ENCODE peak calls at places on chromosomes 16 and 17, in five cellular contexts. K is HFF-Myc, F is lung, V is NB4, X is foreskin fibroblast. I is an unnamed sample.
A peak's percentile ranks its signal among the peaks of the same experiment; 100 is the strongest.

GRCh38 chr16:49951568-49952195 is 73.3 kb upstream of the CNEP1R1 start:
- DNase-seq in V (peak; percentile 86), X (no peak), K (no peak), F (no peak), I (no peak)

GRCh38 chr17:19753661-19754463 is 5.8 kb upstream of the ALDH3A1 start:
- DNase-seq in V (no peak), F (no peak), X (no peak), K (no peak), I (no peak)

GRCh38 chr16:76222087-76222486 is 55.1 kb upstream of the CNTNAP4 start:
- DNase-seq in V (no peak), F (no peak), X (no peak), K (no peak), I (no peak)

GRCh38 chr16:17515421-17516210 is 44.9 kb upstream of the XYLT1 start:
- DNase-seq in F (no peak), X (peak; percentile 79), K (peak; percentile 30), V (no peak), I (peak; percentile 59)

GRCh38 chr17:33520404-33521032 is 227.4 kb upstream of the ASIC2 start:
- DNase-seq in F (no peak), X (no peak), V (peak; percentile 57), K (peak; percentile 0), I (peak; percentile 36)

GRCh38 chr16:23298290-23298689 is 3.8 kb upstream of the SCNN1B start:
- DNase-seq in V (no peak), F (no peak), K (no peak), X (no peak), I (no peak)

GRCh38 chr17:74862919-74863318 is 3.2 kb upstream of the GRIN2C start:
- DNase-seq in F (no peak), K (no peak), X (no peak), V (no peak), I (no peak)

GRCh38 chr16:55372792-55373488 is 48.9 kb downstream of the IRX6 start:
- DNase-seq in K (no peak), V (no peak), X (no peak), F (no peak), I (no peak)

GRCh38 chr16:54744998-54745397 is 185.7 kb upstream of the IRX5 start:
- DNase-seq in F (no peak), V (no peak), X (no peak), K (no peak), I (no peak)

GRCh38 chr16:87951550-87952538 is 610 bp downstream of the BANP start:
- DNase-seq in X (no peak), K (no peak), F (no peak), V (peak; percentile 58), I (no peak)

GRCh38 chr17:3512512-3513171 is 36.8 kb downstream of the ASPA start:
- DNase-seq in F (no peak), X (peak; percentile 59), K (no peak), V (no peak), I (peak; percentile 55)

GRCh38 chr17:73650147-73650546 is 5.9 kb upstream of the SDK2 start:
- DNase-seq in K (no peak), F (peak; percentile 10), V (peak; percentile 24), X (no peak), I (no peak)

GRCh38 chr17:55769625-55770000 is 18.8 kb downstream of the PCTP start:
- DNase-seq in F (no peak), V (peak; percentile 42), X (peak; percentile 93), K (no peak), I (peak; percentile 90)

GRCh38 chr17:7932949-7933348 is 943 bp downstream of the CNTROB start:
- DNase-seq in F (peak; percentile 53), V (peak; percentile 82), X (peak; percentile 78), K (peak; percentile 32), I (peak; percentile 69)

GRCh38 chr16:6827272-6827671 is 505.4 kb upstream of the RBFOX1 start:
- DNase-seq in X (no peak), V (no peak), K (no peak), F (no peak), I (no peak)

GRCh38 chr17:10117581-10118001 is 80.8 kb downstream of the GAS7 start:
- DNase-seq in X (no peak), V (peak; percentile 97), F (no peak), K (no peak), I (peak; percentile 49)

GRCh38 chr17:41728056-41728455 is 6.4 kb downstream of the HAP1 start:
- DNase-seq in K (no peak), X (no peak), V (peak; percentile 45), F (no peak), I (no peak)

DNA sequence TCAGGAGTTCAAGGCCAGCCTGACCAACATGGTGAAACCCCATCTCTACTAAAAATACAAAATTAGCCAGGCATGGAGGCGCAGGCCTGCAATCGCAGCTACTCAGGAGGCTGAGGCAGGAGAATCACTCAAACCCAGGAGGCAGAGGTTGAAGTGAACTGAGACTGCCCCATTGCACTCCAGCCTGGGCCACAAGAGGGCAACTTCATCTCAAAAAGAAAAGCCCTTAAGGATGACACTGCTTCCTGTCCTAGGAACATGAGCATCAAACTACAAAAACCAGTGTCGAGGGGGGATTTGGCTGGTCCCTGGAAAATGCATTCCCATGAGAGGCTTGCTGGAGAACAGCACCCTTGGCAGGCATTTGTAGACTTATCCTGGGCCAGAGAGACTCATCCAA is 449.5 kb upstream of the PSMD7 start:
- DNase-seq in X (no peak), F (no peak), V (no peak), K (no peak), I (no peak)
- TF ChIP-seq CTCF in X (no peak), F (no peak), V (peak; percentile 9), K (no peak), I (no peak)

GRCh38 chr17:40566027-40566426 is 755 bp upstream of the CCR7 start:
- DNase-seq in K (no peak), V (no peak), X (no peak), F (no peak), I (no peak)
- H3K4me3 ChIP-seq in K (no peak overlapping the region), V (no peak overlapping the region), X (no peak overlapping the region), F (no peak overlapping the region), I (no peak overlapping the region)

GRCh38 chr17:57662644-57663308 is 82.3 kb downstream of the CCDC182 start:
- DNase-seq in V (peak; percentile 94), F (peak; percentile 94), X (peak; percentile 99), K (peak; percentile 96), I (peak; percentile 99)
- TF ChIP-seq CTCF in V (no peak), F (no peak), X (no peak), K (no peak), I (no peak)

DNA sequence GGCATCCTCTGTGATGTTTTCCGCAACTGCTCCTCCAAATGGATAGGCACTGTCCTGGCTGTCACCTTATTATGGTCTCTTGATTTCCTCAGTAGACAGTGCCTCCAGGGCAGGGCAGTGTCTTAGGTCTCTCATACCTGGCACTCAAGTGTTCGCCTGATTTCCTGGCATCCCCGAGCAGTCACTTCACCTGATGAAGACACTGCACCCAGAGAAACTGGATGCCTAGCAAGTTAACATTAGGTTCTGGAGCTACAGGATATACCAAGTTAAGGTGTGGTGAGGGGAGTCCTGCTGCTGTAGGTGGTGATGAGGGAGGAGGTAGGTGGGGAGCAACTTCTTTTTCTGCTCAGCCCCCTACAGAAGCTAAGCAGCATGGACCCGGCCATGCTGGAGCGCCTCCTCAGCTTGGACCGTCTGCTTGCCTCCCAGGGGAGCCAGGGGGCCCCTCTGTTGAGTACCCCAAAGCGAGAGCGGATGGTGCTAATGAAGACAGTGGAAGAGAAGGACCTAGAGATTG is 3.9 kb upstream of the MAZ start:
- DNase-seq in X (no peak), V (no peak), K (no peak), F (no peak), I (no peak)
- H3K4me3 ChIP-seq in X (no peak overlapping the region), V (no peak overlapping the region), K (no peak overlapping the region), F (no peak overlapping the region), I (no peak overlapping the region)

GRCh38 chr16:88963583-88963982 is 13.4 kb downstream of the CBFA2T3 start:
- DNase-seq in F (no peak), K (no peak), V (no peak), X (no peak), I (no peak)
- TF ChIP-seq CTCF in F (no peak), K (no peak), V (no peak), X (no peak), I (no peak)

GRCh38 chr17:16383216-16383615 is 2.3 kb downstream of the UBB start:
- DNase-seq in K (no peak), V (no peak), X (no peak), F (no peak), I (no peak)
- H3K4me3 ChIP-seq in K (peak overlapping the region; percentile 80), V (peak overlapping the region; percentile 19), X (peak overlapping the region; percentile 96), F (no peak overlapping the region), I (peak overlapping the region; percentile 98)

I was measured in fibroblast of villous mesenchyme.